ENCODE peak calls at places on chromosomes 6 and 20, in seven cellular contexts. H, S, U, N, L, I and X are unnamed samples.

GRCh38 chr20:59084041-59084841 is 41.7 kb upstream of the PRELID3B start:
- DNase-seq in L (no peak), I (no peak), H (no peak), N (no peak), S (no peak), U (no peak), X (no peak)

GRCh38 chr6:130098317-130098716 is 79.9 kb downstream of the L3MBTL3 start:
- DNase-seq in H (no peak), S (no peak), I (no peak), L (no peak), N (no peak), U (no peak), X (no peak)

GRCh38 chr20:7025635-7026034 is 258.1 kb downstream of the BMP2 start:
- DNase-seq in N (no peak), L (no peak), S (no peak), U (no peak), H (no peak), I (no peak), X (no peak)

GRCh38 chr6:14722001-14722567 is 523.8 kb upstream of the JARID2 start:
- DNase-seq in U (no peak), H (no peak), N (no peak), S (no peak), I (no peak), L (no peak), X (no peak)

GRCh38 chr6:44811456-44811855 is 423.9 kb downstream of the CDC5L start:
- DNase-seq in L (no peak), H (no peak), S (no peak), N (no peak), U (no peak), I (no peak), X (no peak)

GRCh38 chr6:114121913-114122662 is 151.1 kb upstream of the HDAC2 start:
- DNase-seq in H (no peak), I (no peak), U (no peak), N (no peak), L (no peak), S (no peak), X (peak; percentile 14)

GRCh38 chr6:152648090-152648489 is 10.9 kb upstream of the SYNE1 start:
- DNase-seq in S (no peak), L (peak; percentile 35), N (no peak), H (no peak), I (no peak), U (no peak), X (no peak)

GRCh38 chr20:47258745-47259695 is 97.5 kb downstream of the ZMYND8 start:
- DNase-seq in U (no peak), L (peak; percentile 67), I (no peak), H (peak; percentile 32), S (no peak), N (no peak), X (no peak)

GRCh38 chr20:58228484-58229197 is at the start of gene ANKRD60:
- DNase-seq in I (peak; percentile 54), N (no peak), L (no peak), H (peak; percentile 30), U (no peak), S (no peak), X (peak; percentile 59)

GRCh38 chr6:4670295-4670694 is 105.9 kb upstream of the CDYL start:
- DNase-seq in N (no peak), H (no peak), I (no peak), U (no peak), S (no peak), L (no peak), X (no peak)

GRCh38 chr20:34364013-34364382 is 925 bp downstream of the ITCH start:
- DNase-seq in U (no peak), L (peak; percentile 66), N (no peak), I (no peak), H (peak; percentile 52), S (no peak), X (no peak)

GRCh38 chr6:46734867-46735719 is at the start of gene PLA2G7:
- DNase-seq in L (no peak), H (peak; percentile 51), S (no peak), U (peak; percentile 17), I (peak; percentile 60), N (no peak), X (no peak)

GRCh38 chr6:32459781-32460424 is 20.2 kb downstream of the HLA-DRA start:
- DNase-seq in H (no peak), N (no peak), S (no peak), I (no peak), L (no peak), U (no peak), X (no peak)

GRCh38 chr6:109239918-109240321 is 142.3 kb downstream of the CD164 start:
- DNase-seq in N (peak; percentile 21), H (no peak), I (no peak), L (peak; percentile 56), S (no peak), U (no peak), X (no peak)

GRCh38 chr6:154407440-154407839 is 50.8 kb upstream of the IPCEF1 start:
- DNase-seq in N (no peak), S (no peak), I (no peak), U (no peak), H (no peak), L (no peak), X (no peak)

GRCh38 chr6:169046483-169047192 is 207.0 kb downstream of the THBS2 start:
- DNase-seq in L (peak; percentile 65), I (no peak), U (no peak), S (no peak), N (no peak), H (peak; percentile 76), X (no peak)

GRCh38 chr6:7367408-7367807 is 22.1 kb downstream of the CAGE1 start:
- DNase-seq in H (no peak), L (no peak), N (no peak), I (no peak), S (no peak), U (no peak), X (no peak)

GRCh38 chr20:39849664-39850063 is 839.4 kb downstream of the MAFB start:
- DNase-seq in H (peak; percentile 93), U (no peak), L (peak; percentile 78), S (no peak), N (no peak), I (no peak), X (peak; percentile 32)

GRCh38 chr6:165231581-165232276 is 77.7 kb downstream of the C6orf118 start:
- DNase-seq in U (peak; percentile 43), S (no peak), L (peak; percentile 66), N (peak; percentile 79), I (no peak), H (no peak), X (peak; percentile 42)

GRCh38 chr6:142737368-142738060 is 207.5 kb downstream of the HIVEP2 start:
- DNase-seq in H (peak; percentile 44), I (no peak), N (no peak), U (peak; percentile 30), L (peak; percentile 67), S (no peak), X (peak; percentile 21)

GRCh38 chr6:98039876-98040605 is 757.0 kb upstream of the MMS22L start:
- DNase-seq in I (no peak), U (peak; percentile 18), H (peak; percentile 1), L (peak; percentile 4), N (peak; percentile 44), S (no peak), X (no peak)

GRCh38 chr6:106194949-106195919 is 109.1 kb downstream of the PRDM1 start:
- DNase-seq in I (no peak), L (peak; percentile 90), N (no peak), S (no peak), U (no peak), H (peak; percentile 88), X (no peak)

GRCh38 chr20:22901164-22901563 is 133.9 kb upstream of the SSTR4 start:
- DNase-seq in N (no peak), I (no peak), S (no peak), U (no peak), L (no peak), H (no peak), X (no peak)